ENCODE peak calls at places on chromosomes 5 and 9, in six cellular contexts. J is stimulated activated CD8-positive, alpha-beta memory T cell treated with anti-CD3 and anti-CD28 coated beads, Interleukin-4, amount 100 ng/mL, for 4 hours; W is Caki2; V is Peyer's patch; Y is NCI-H1048; B is AML-193. I is an unnamed sample.
A peak's percentile ranks its signal among the peaks of the same experiment; 100 is the strongest.

GRCh38 chr5:14156611-14157493 is 13.7 kb downstream of the TRIO start:
- DNase-seq in J (no peak), W (peak; percentile 93), V (no peak), Y (no peak), B (no peak), I (no peak)

GRCh38 chr9:77453857-77454647 is 194.1 kb downstream of the GNA14 start:
- DNase-seq in J (no peak), W (no peak), V (no peak), Y (no peak), B (peak; percentile 86), I (peak; percentile 63)

GRCh38 chr5:124277767-124278536 is 468.5 kb downstream of the ZNF608 start:
- DNase-seq in J (no peak), W (no peak), V (no peak), Y (no peak), B (no peak), I (no peak)

GRCh38 chr9:35272989-35273388 is 111.2 kb downstream of the UNC13B start:
- DNase-seq in J (no peak), W (no peak), V (no peak), Y (no peak), B (no peak), I (no peak)

GRCh38 chr9:13778486-13779110 is 499.1 kb upstream of the MPDZ start:
- DNase-seq in J (no peak), W (no peak), V (no peak), Y (no peak), B (no peak), I (no peak)

GRCh38 chr9:114616684-114617520 is 5.8 kb downstream of the TMEM268 start:
- DNase-seq in J (no peak), W (no peak), V (peak; percentile 94), Y (no peak), B (peak; percentile 54), I (peak; percentile 86)

GRCh38 chr5:57683036-57683600 is 200.5 kb upstream of the ACTBL2 start:
- DNase-seq in J (no peak), W (no peak), V (no peak), Y (no peak), B (no peak), I (no peak)

GRCh38 chr5:176530983-176531901 is 6.0 kb downstream of the RNF44 start:
- DNase-seq in J (no peak), W (peak; percentile 30), V (no peak), Y (no peak), B (no peak), I (no peak)

GRCh38 chr5:132761321-132762240 is 14.4 kb downstream of the CCNI2 start:
- DNase-seq in J (no peak), W (no peak), V (peak; percentile 38), Y (no peak), B (no peak), I (no peak)

GRCh38 chr5:129406440-129406839 is 53.7 kb upstream of the ADAMTS19 start:
- DNase-seq in J (no peak), W (no peak), V (no peak), Y (no peak), B (no peak), I (no peak)

GRCh38 chr5:116864157-116864837 is 289.7 kb upstream of the SEMA6A start:
- DNase-seq in J (no peak), W (no peak), V (no peak), Y (peak; percentile 35), B (no peak), I (no peak)

GRCh38 chr5:43044181-43044914 is 4.2 kb upstream of the ANXA2R start:
- DNase-seq in J (no peak), W (no peak), V (no peak), Y (no peak), B (no peak), I (no peak)

GRCh38 chr5:78647411-78647818 is 1.2 kb downstream of the LHFPL2 start:
- DNase-seq in J (no peak), W (no peak), V (peak; percentile 75), Y (no peak), B (no peak), I (no peak)

GRCh38 chr5:50415912-50416311 is 25.2 kb downstream of the EMB start:
- DNase-seq in J (no peak), W (no peak), V (peak; percentile 51), Y (no peak), B (no peak), I (no peak)

GRCh38 chr5:58939664-58940063 is 356.8 kb downstream of the RAB3C start:
- DNase-seq in J (no peak), W (no peak), V (no peak), Y (no peak), B (no peak), I (no peak)

GRCh38 chr9:133848471-133848870 is 110.3 kb upstream of the SARDH start:
- DNase-seq in J (no peak), W (no peak), V (no peak), Y (no peak), B (no peak), I (no peak)

GRCh38 chr5:67538343-67538670 is 341.7 kb upstream of the CD180 start:
- DNase-seq in J (no peak), W (no peak), V (no peak), Y (no peak), B (no peak), I (no peak)

GRCh38 chr5:42495908-42496307 is 72.7 kb downstream of the GHR start:
- DNase-seq in J (no peak), W (no peak), V (no peak), Y (no peak), B (no peak), I (no peak)

GRCh38 chr5:122726990-122727616 is 47.8 kb upstream of the SNX2 start:
- DNase-seq in J (no peak), W (peak; percentile 4), V (no peak), Y (no peak), B (no peak), I (no peak)

GRCh38 chr5:53262348-53262970 is 152.9 kb upstream of the MOCS2 start:
- DNase-seq in J (no peak), W (no peak), V (no peak), Y (no peak), B (peak; percentile 7), I (peak; percentile 41)

GRCh38 chr5:37932450-37932849 is 92.6 kb upstream of the GDNF start:
- DNase-seq in J (no peak), W (no peak), V (no peak), Y (no peak), B (no peak), I (no peak)

GRCh38 chr9:91182429-91182828 is 179.3 kb downstream of the AUH start:
- DNase-seq in J (no peak), W (no peak), V (peak; percentile 80), Y (no peak), B (no peak), I (no peak)

GRCh38 chr5:171424726-171425125 is 5.3 kb downstream of the FGF18 start:
- DNase-seq in J (no peak), W (peak; percentile 46), V (peak; percentile 19), Y (no peak), B (no peak), I (no peak)

GRCh38 chr5:176466245-176466871 is 18.2 kb downstream of the FAF2 start:
- DNase-seq in J (no peak), W (peak; percentile 23), V (no peak), Y (no peak), B (peak; percentile 91), I (peak; percentile 64)

GRCh38 chr5:135825373-135826220 is 8.9 kb upstream of the SLC25A48 start:
- DNase-seq in J (no peak), W (no peak), V (no peak), Y (no peak), B (no peak), I (no peak)

GRCh38 chr5:133706732-133707430 is 94.5 kb upstream of the FSTL4 start:
- DNase-seq in J (no peak), W (no peak), V (peak; percentile 11), Y (no peak), B (no peak), I (no peak)

GRCh38 chr5:97093193-97093592 is 49.2 kb downstream of the LIX1 start:
- DNase-seq in J (no peak), W (no peak), V (no peak), Y (no peak), B (no peak), I (no peak)

I was measured in OCI-M1.